ENCODE peak calls at places on chromosomes 13 and 19, in nine cellular contexts. F is stimulated activated CD8-positive, alpha-beta memory T cell treated with anti-CD3 and anti-CD28 coated beads, Interleukin-2, amount 100 ng/mL, for 48 hours; W is AG04450; C is GM04503; U is SHP77; G is activated naive CD4-positive, alpha-beta T cell; X is kidney epithelial cell; L is amniotic epithelial cell; Q is stimulated activated CD4-positive, alpha-beta T cell treated with anti-CD3 and anti-CD28 coated beads, Interleukin-2, amount 100 ng/mL, for 48 hours. V is an unnamed sample.

GRCh38 chr13:113034451-113035208 is 65.6 kb downstream of the MCF2L start:
- DNase-seq in F (no peak), W (peak), C (peak), U (peak), G (no peak), X (no peak), L (peak), Q (no peak), V (no peak)

GRCh38 chr19:45526143-45526542 is 18.9 kb downstream of the VASP start:
- DNase-seq in F (no peak), W (no peak), C (no peak), U (peak), G (no peak), X (no peak), L (peak), Q (no peak), V (no peak)

GRCh38 chr19:15166700-15167099 is 34.1 kb downstream of the NOTCH3 start:
- DNase-seq in F (no peak), W (no peak), C (no peak), U (no peak), G (no peak), X (no peak), L (no peak), Q (no peak), V (no peak)

GRCh38 chr19:13622727-13623126 is 116.4 kb upstream of the CACNA1A start:
- DNase-seq in F (no peak), W (no peak), C (no peak), U (no peak), G (no peak), X (no peak), L (no peak), Q (no peak), V (no peak)

GRCh38 chr19:14517446-14517839 is 754 bp downstream of the DNAJB1 start:
- DNase-seq in F (no peak), W (no peak), C (no peak), U (no peak), G (no peak), X (no peak), L (no peak), Q (no peak), V (no peak)

GRCh38 chr13:63628310-63628709 is 2212.7 kb upstream of the PCDH20 start:
- DNase-seq in F (no peak), W (no peak), C (no peak), U (no peak), G (no peak), X (no peak), L (no peak), Q (no peak), V (no peak)

GRCh38 chr19:1066748-1067340 is at the start of gene ARHGAP45:
- DNase-seq in F (peak), W (no peak), C (no peak), U (no peak), G (peak), X (no peak), L (no peak), Q (peak), V (no peak)

GRCh38 chr13:44661936-44662335 is 85.8 kb upstream of the TSC22D1 start:
- DNase-seq in F (no peak), W (no peak), C (no peak), U (no peak), G (no peak), X (no peak), L (no peak), Q (no peak), V (no peak)

GRCh38 chr13:22848539-22849052 is 332.2 kb upstream of the SGCG start:
- DNase-seq in F (no peak), W (no peak), C (no peak), U (peak), G (no peak), X (no peak), L (no peak), Q (no peak), V (no peak)

GRCh38 chr19:48499352-48500090 is 12.1 kb downstream of the LMTK3 start:
- DNase-seq in F (no peak), W (no peak), C (no peak), U (no peak), G (no peak), X (no peak), L (no peak), Q (no peak), V (no peak)

GRCh38 chr13:37995052-37995451 is 125.5 kb upstream of the TRPC4 start:
- DNase-seq in F (no peak), W (no peak), C (no peak), U (no peak), G (no peak), X (peak), L (peak), Q (no peak), V (no peak)

GRCh38 chr13:32902898-32903297 is 113.3 kb upstream of the KL start:
- DNase-seq in F (no peak), W (no peak), C (no peak), U (no peak), G (no peak), X (no peak), L (peak), Q (no peak), V (no peak)

GRCh38 chr19:48928164-48929005 is 5.1 kb upstream of the DHDH start:
- DNase-seq in F (no peak), W (no peak), C (no peak), U (no peak), G (no peak), X (no peak), L (peak), Q (no peak), V (no peak)

V was measured in AG04449.